ENCODE peak calls at places on chromosomes 13 and 19, in four cellular contexts. X, E, N and F are unnamed samples.

GRCh38 chr19:2992958-2993357 is 15.6 kb downstream of the TLE6 start:
- DNase-seq in X (no peak), E (no peak), N (no peak), F (no peak)

GRCh38 chr19:33868821-33869412 is 72.2 kb downstream of the KCTD15 start:
- DNase-seq in X (no peak), E (no peak), N (no peak), F (peak)

GRCh38 chr19:38815059-38816001 is 2.6 kb upstream of the LGALS4 start:
- DNase-seq in X (no peak), E (peak), N (no peak), F (peak)

GRCh38 chr13:24182703-24183081 is 22.2 kb downstream of the SPATA13 start:
- DNase-seq in X (no peak), E (no peak), N (peak), F (no peak)

GRCh38 chr19:42066075-42066754 is 3.8 kb downstream of the GRIK5 start:
- DNase-seq in X (no peak), E (peak), N (no peak), F (peak)

GRCh38 chr19:41914906-41915247 is 13.4 kb downstream of the ERFL start:
- DNase-seq in X (no peak), E (no peak), N (no peak), F (no peak)

GRCh38 chr19:51716925-51717324 is 6.9 kb downstream of the HAS1 start:
- DNase-seq in X (no peak), E (no peak), N (no peak), F (no peak)

GRCh38 chr13:60448907-60449510 is 52.0 kb downstream of the TDRD3 start:
- DNase-seq in X (no peak), E (peak), N (peak), F (peak)

GRCh38 chr19:50492303-50493052 is 15.8 kb upstream of the GARIN5A start:
- DNase-seq in X (no peak), E (peak), N (no peak), F (peak)

GRCh38 chr19:15260939-15261338 is 28.7 kb upstream of the EPHX3 start:
- DNase-seq in X (no peak), E (no peak), N (no peak), F (peak)

GRCh38 chr19:33472696-33473624 is 48.6 kb downstream of the PEPD start:
- DNase-seq in X (no peak), E (no peak), N (no peak), F (no peak)

GRCh38 chr19:56403261-56403660 is 871 bp upstream of the ZNF583 start:
- DNase-seq in X (no peak), E (no peak), N (no peak), F (no peak)

GRCh38 chr19:2917275-2918184 is 16.8 kb downstream of the ZNF57 start:
- DNase-seq in X (no peak), E (no peak), N (no peak), F (no peak)

GRCh38 chr19:38893341-38893771 is 6.1 kb downstream of the SIRT2 start:
- DNase-seq in X (no peak), E (no peak), N (no peak), F (no peak)

GRCh38 chr13:71483733-71484132 is 383.3 kb downstream of the DACH1 start:
- DNase-seq in X (no peak), E (no peak), N (no peak), F (no peak)

GRCh38 chr13:71477735-71478134 is 389.3 kb downstream of the DACH1 start:
- DNase-seq in X (no peak), E (no peak), N (no peak), F (no peak)
- TF ChIP-seq RAD21 in X (no peak), E (no peak), N (no peak), F (peak)

GRCh38 chr13:74290324-74290773 is 156.1 kb upstream of the KLF12 start:
- DNase-seq in X (no peak), E (no peak), N (peak), F (peak)
- TF ChIP-seq FOXM1 in X (no peak), E (no peak), N (no peak), F (no peak)

DNA sequence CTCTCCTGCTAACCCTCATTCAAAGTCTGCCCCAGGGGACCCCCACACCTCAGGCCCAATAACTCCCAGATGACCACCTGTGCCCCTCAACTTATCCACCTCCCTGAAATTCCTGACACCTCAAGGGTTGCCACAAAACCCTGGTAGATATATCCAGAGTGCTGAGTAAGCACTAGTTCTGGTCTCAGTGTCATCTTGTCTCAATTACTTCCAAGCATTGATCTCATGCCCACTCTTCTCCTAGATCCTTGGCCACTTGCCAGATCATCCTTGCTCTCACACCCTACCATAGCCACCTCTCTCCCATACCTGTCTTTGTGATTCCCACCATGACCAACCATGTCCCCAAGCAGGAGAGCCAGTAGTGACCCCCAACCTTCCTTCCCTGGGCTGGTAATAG is 2.0 kb downstream of the ZNF416 start:
- DNase-seq in X (no peak), E (no peak), N (no peak), F (no peak)
- TF ChIP-seq RAD21 in X (no peak), E (no peak), N (no peak), F (no peak)

DNA sequence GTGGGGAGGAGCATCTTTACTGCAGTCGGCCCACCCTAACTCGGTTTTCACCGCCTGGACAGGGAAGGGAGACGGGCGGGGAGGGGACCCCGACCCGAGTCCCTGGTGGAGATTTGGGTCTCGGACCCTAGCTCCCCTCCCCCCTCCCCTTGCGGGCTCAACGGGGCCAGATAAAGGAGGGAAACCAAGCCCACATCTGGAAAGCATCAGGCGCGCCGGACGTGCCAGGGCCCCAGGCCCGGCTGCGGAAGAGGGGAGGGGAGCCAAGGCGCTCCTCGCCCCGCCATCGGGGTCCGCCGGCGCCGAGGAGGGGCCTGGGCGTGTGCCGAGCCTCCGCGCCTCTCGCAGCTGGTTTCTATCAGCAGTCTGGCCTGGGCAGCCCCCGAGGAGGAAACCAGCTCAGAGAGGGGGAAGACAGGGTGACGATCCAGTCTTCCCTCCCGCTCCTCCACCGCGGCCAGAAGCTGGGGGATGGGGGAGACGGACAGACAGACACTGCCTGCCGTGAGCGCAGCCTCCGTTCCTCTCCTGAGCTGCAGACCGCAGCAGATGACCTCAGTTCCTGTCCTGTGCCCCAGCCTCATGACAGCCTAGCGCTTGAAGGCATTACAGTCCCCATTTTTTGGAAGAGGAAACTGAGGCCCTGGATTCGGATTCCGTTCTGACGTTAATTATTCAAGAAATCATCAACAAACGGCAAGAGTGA is 3.5 kb upstream of the GNG8 start:
- DNase-seq in X (no peak), E (peak), N (no peak), F (peak)
- TF ChIP-seq FOXM1 in X (no peak), E (no peak), N (no peak), F (no peak)

GRCh38 chr13:96652506-96652905 is 341.8 kb downstream of the OXGR1 start:
- DNase-seq in X (no peak), E (no peak), N (no peak), F (no peak)
- TF ChIP-seq RAD21 in X (no peak), E (no peak), N (no peak), F (no peak)

GRCh38 chr19:13619203-13619632 is 112.9 kb upstream of the CACNA1A start:
- DNase-seq in X (no peak), E (no peak), N (no peak), F (no peak)

GRCh38 chr19:13613447-13613846 is 107.2 kb upstream of the CACNA1A start:
- DNase-seq in X (no peak), E (no peak), N (no peak), F (no peak)

GRCh38 chr19:13611596-13611995 is 105.3 kb upstream of the CACNA1A start:
- DNase-seq in X (no peak), E (no peak), N (no peak), F (no peak)

GRCh38 chr19:13621413-13621812 is 115.1 kb upstream of the CACNA1A start:
- DNase-seq in X (no peak), E (no peak), N (no peak), F (no peak)

GRCh38 chr19:13615890-13616289 is 109.6 kb upstream of the CACNA1A start:
- DNase-seq in X (no peak), E (no peak), N (no peak), F (no peak)
- TF ChIP-seq FOXM1 in X (no peak), E (no peak), N (no peak), F (no peak)

GRCh38 chr19:5247957-5248705 is 92.5 kb downstream of the PTPRS start:
- DNase-seq in X (no peak), E (no peak), N (no peak), F (no peak)
- TF ChIP-seq RAD21 in X (no peak), E (no peak), N (no peak), F (no peak)

DNA sequence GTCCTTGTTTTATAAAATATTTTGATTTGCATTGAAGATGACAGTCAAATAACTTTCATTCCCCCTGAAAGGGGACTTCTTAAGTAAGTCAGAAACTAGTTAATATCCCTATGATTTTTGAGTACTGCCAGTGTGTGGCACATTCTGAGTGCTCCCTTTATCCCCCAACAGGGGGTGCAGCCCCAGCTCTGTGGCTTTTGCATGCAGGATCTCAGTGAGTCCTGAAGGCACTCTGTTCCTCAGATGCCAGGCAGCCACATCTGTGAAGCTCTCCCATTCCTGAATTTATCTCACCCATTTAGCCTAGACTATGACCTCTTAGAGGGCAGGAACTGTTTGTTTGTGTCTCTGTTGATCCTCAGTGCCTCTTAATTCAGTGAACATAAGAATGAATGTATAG is 123.1 kb downstream of the CDK8 start:
- DNase-seq in X (no peak), E (peak), N (peak), F (peak)
- TF ChIP-seq FOXM1 in X (no peak), E (no peak), N (no peak), F (no peak)

DNA sequence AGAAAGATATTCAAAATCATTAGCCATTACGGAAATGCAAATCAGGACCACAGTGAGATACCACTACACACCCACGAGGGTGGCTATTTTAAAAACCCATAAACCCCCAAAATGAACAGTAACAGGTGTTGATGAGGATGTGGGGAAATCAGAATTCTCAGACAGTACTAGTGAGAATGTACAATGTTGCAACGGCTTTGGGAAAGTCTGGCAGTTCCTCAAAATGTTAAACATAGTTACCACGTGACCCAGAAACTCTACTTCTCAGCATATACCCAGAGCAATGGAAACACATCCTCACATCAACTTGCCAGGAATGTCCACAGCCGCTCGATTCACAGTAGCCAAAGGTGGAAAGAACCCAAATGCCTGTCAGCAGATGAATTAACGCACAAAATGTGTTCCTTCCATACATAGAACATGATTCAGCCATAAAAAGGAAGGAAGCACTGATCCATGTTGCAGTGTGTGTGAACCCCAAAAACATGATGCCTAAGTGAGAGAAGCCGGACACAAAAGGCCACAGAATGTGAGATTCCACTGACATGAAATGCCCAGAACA is 7.0 kb downstream of the PLVAP start:
- DNase-seq in X (peak), E (no peak), N (no peak), F (no peak)
- TF ChIP-seq RAD21 in X (no peak), E (no peak), N (no peak), F (no peak)